ENCODE peak calls at places on chromosomes 1 and 21, in six cellular contexts. One of them, this sample, is unnamed.

GRCh38 chr21:35019631-35020032 is 29.5 kb downstream of the RUNX1 start:
- DNase-seq in CD8-positive, alpha-beta memory T cell: no peak
- DNase-seq in NCI-H460: no peak
- DNase-seq in iris pigment epithelial cell: no peak
- DNase-seq in RWPE1: no peak
- DNase-seq in heart left ventricle: no peak
- DNase-seq in this sample: no peak

GRCh38 chr1:42176902-42177519 is 12.5 kb upstream of the GUCA2A start:
- DNase-seq in RWPE1: peak
- DNase-seq in NCI-H460: peak
- DNase-seq in heart left ventricle: no peak
- DNase-seq in iris pigment epithelial cell: peak
- DNase-seq in CD8-positive, alpha-beta memory T cell: no peak
- DNase-seq in this sample: peak

GRCh38 chr1:201329801-201330200 is 46.5 kb downstream of the PKP1 start:
- DNase-seq in iris pigment epithelial cell: no peak
- DNase-seq in RWPE1: no peak
- DNase-seq in NCI-H460: no peak
- DNase-seq in heart left ventricle: no peak
- DNase-seq in CD8-positive, alpha-beta memory T cell: no peak
- DNase-seq in this sample: peak

GRCh38 chr1:148362141-148362929 is 120.8 kb downstream of the PPIAL4G start:
- DNase-seq in iris pigment epithelial cell: peak
- DNase-seq in RWPE1: peak
- DNase-seq in heart left ventricle: no peak
- DNase-seq in CD8-positive, alpha-beta memory T cell: no peak
- DNase-seq in NCI-H460: no peak
- DNase-seq in this sample: no peak

GRCh38 chr1:67888707-67889106 is 55.4 kb upstream of the GNG12 start:
- DNase-seq in CD8-positive, alpha-beta memory T cell: no peak
- DNase-seq in heart left ventricle: no peak
- DNase-seq in NCI-H460: no peak
- DNase-seq in RWPE1: no peak
- DNase-seq in iris pigment epithelial cell: peak
- DNase-seq in this sample: peak

GRCh38 chr1:3752400-3752945 is at the start of gene CCDC27:
- DNase-seq in iris pigment epithelial cell: no peak
- DNase-seq in RWPE1: no peak
- DNase-seq in NCI-H460: no peak
- DNase-seq in CD8-positive, alpha-beta memory T cell: no peak
- DNase-seq in heart left ventricle: no peak
- DNase-seq in this sample: no peak

GRCh38 chr1:11176081-11176706 is 13.0 kb upstream of the ANGPTL7 start:
- DNase-seq in NCI-H460: no peak
- DNase-seq in heart left ventricle: no peak
- DNase-seq in CD8-positive, alpha-beta memory T cell: no peak
- DNase-seq in RWPE1: no peak
- DNase-seq in iris pigment epithelial cell: no peak
- DNase-seq in this sample: peak

GRCh38 chr1:22643381-22643780 is at the start of gene C1QC:
- DNase-seq in CD8-positive, alpha-beta memory T cell: no peak
- DNase-seq in RWPE1: no peak
- DNase-seq in iris pigment epithelial cell: no peak
- DNase-seq in heart left ventricle: peak
- DNase-seq in NCI-H460: no peak
- DNase-seq in this sample: no peak

GRCh38 chr1:67460648-67461500 is 30.7 kb upstream of the SERBP1 start:
- DNase-seq in heart left ventricle: peak
- DNase-seq in NCI-H460: no peak
- DNase-seq in CD8-positive, alpha-beta memory T cell: no peak
- DNase-seq in RWPE1: no peak
- DNase-seq in iris pigment epithelial cell: no peak
- DNase-seq in this sample: no peak

GRCh38 chr1:177585492-177586220 is 384.2 kb downstream of the SEC16B start:
- DNase-seq in RWPE1: peak
- DNase-seq in heart left ventricle: no peak
- DNase-seq in CD8-positive, alpha-beta memory T cell: no peak
- DNase-seq in NCI-H460: no peak
- DNase-seq in iris pigment epithelial cell: no peak
- DNase-seq in this sample: peak

GRCh38 chr1:112386786-112387346 is 9.1 kb upstream of the CTTNBP2NL start:
- DNase-seq in iris pigment epithelial cell: no peak
- DNase-seq in NCI-H460: no peak
- DNase-seq in RWPE1: no peak
- DNase-seq in CD8-positive, alpha-beta memory T cell: no peak
- DNase-seq in heart left ventricle: no peak
- DNase-seq in this sample: no peak

GRCh38 chr1:96416111-96416595 is 305.4 kb upstream of the PTBP2 start:
- DNase-seq in iris pigment epithelial cell: peak
- DNase-seq in NCI-H460: peak
- DNase-seq in RWPE1: peak
- DNase-seq in heart left ventricle: peak
- DNase-seq in CD8-positive, alpha-beta memory T cell: no peak
- DNase-seq in this sample: peak

GRCh38 chr1:117128323-117129079 is 7.0 kb upstream of the TRIM45 start:
- DNase-seq in NCI-H460: no peak
- DNase-seq in iris pigment epithelial cell: peak
- DNase-seq in RWPE1: peak
- DNase-seq in CD8-positive, alpha-beta memory T cell: no peak
- DNase-seq in heart left ventricle: no peak
- DNase-seq in this sample: peak

GRCh38 chr1:207291723-207292122 is 29.8 kb upstream of the CD55 start:
- DNase-seq in RWPE1: no peak
- DNase-seq in NCI-H460: no peak
- DNase-seq in CD8-positive, alpha-beta memory T cell: no peak
- DNase-seq in iris pigment epithelial cell: no peak
- DNase-seq in heart left ventricle: no peak
- DNase-seq in this sample: no peak

GRCh38 chr1:204342310-204342709 is 17.4 kb downstream of the PLEKHA6 start:
- DNase-seq in iris pigment epithelial cell: no peak
- DNase-seq in NCI-H460: no peak
- DNase-seq in CD8-positive, alpha-beta memory T cell: no peak
- DNase-seq in heart left ventricle: no peak
- DNase-seq in RWPE1: no peak
- DNase-seq in this sample: no peak

GRCh38 chr21:46379105-46379504 is 55.1 kb downstream of the PCNT start:
- DNase-seq in RWPE1: no peak
- DNase-seq in CD8-positive, alpha-beta memory T cell: no peak
- DNase-seq in NCI-H460: no peak
- DNase-seq in heart left ventricle: no peak
- DNase-seq in iris pigment epithelial cell: no peak
- DNase-seq in this sample: no peak

GRCh38 chr1:197395209-197395608 is 127.2 kb downstream of the CRB1 start:
- DNase-seq in RWPE1: no peak
- DNase-seq in heart left ventricle: no peak
- DNase-seq in NCI-H460: no peak
- DNase-seq in CD8-positive, alpha-beta memory T cell: no peak
- DNase-seq in iris pigment epithelial cell: no peak
- DNase-seq in this sample: no peak

GRCh38 chr1:21302747-21303715 is 12.8 kb upstream of the ECE1 start:
- DNase-seq in NCI-H460: no peak
- DNase-seq in RWPE1: peak
- DNase-seq in iris pigment epithelial cell: peak
- DNase-seq in heart left ventricle: no peak
- DNase-seq in CD8-positive, alpha-beta memory T cell: no peak
- DNase-seq in this sample: peak

This sample was measured in foreskin fibroblast.